ENCODE peak calls at places on chromosomes 2 and 18, in six cellular contexts. F is keratinocyte, N is PC-3, S is adrenal gland, V is Peyer's patch, O is Panc1. A is an unnamed sample.

GRCh38 chr2:70190086-70190412 is 770 bp downstream of the C2orf42 start:
- DNase-seq in N (no peak), O (no peak), F (no peak), S (peak; percentile 35), V (peak; percentile 36), A (no peak)

GRCh38 chr2:101967826-101968498 is 23.8 kb upstream of the IL1R2 start:
- DNase-seq in V (no peak), F (no peak), O (no peak), N (peak; percentile 41), S (no peak), A (peak; percentile 39)

GRCh38 chr2:150981826-150982225 is 279.8 kb downstream of the RBM43 start:
- DNase-seq in S (no peak), O (no peak), F (no peak), V (no peak), N (no peak), A (no peak)

GRCh38 chr18:60019463-60019840 is 119.7 kb downstream of the PMAIP1 start:
- DNase-seq in S (no peak), V (no peak), F (peak; percentile 38), O (no peak), N (peak; percentile 94), A (no peak)

GRCh38 chr2:103174711-103175110 is 412.9 kb downstream of the TMEM182 start:
- DNase-seq in F (no peak), N (peak; percentile 37), S (no peak), O (no peak), V (no peak), A (no peak)

GRCh38 chr2:43276517-43276931 is 50.1 kb upstream of the ZFP36L2 start:
- DNase-seq in O (no peak), S (no peak), N (peak; percentile 13), F (no peak), V (no peak), A (no peak)

GRCh38 chr2:96985181-96985580 is 1.2 kb downstream of the FAM178B start:
- DNase-seq in V (no peak), O (no peak), F (no peak), S (no peak), N (no peak), A (no peak)

GRCh38 chr2:133892352-133892913 is 324.2 kb upstream of the NCKAP5 start:
- DNase-seq in V (no peak), F (no peak), S (no peak), N (no peak), O (no peak), A (no peak)

GRCh38 chr2:118807668-118808428 is 39.6 kb downstream of the EN1 start:
- DNase-seq in V (no peak), F (no peak), N (no peak), S (no peak), O (no peak), A (no peak)

GRCh38 chr2:129058981-129059380 is 740.3 kb upstream of the HS6ST1 start:
- DNase-seq in N (no peak), S (no peak), O (no peak), F (no peak), V (no peak), A (no peak)

GRCh38 chr18:37709740-37710139 is 144.1 kb upstream of the CELF4 start:
- DNase-seq in N (no peak), S (no peak), V (no peak), O (no peak), F (no peak), A (no peak)

GRCh38 chr2:20231632-20232031 is 6.7 kb upstream of the SDC1 start:
- DNase-seq in O (peak; percentile 96), N (peak; percentile 99), S (no peak), V (no peak), F (peak; percentile 100), A (peak; percentile 63)

GRCh38 chr18:58373486-58373885 is 255.4 kb downstream of the ALPK2 start:
- DNase-seq in S (no peak), F (no peak), O (no peak), N (no peak), V (no peak), A (no peak)

GRCh38 chr2:239253264-239253663 is 147.6 kb downstream of the HDAC4 start:
- DNase-seq in N (no peak), S (no peak), F (no peak), V (no peak), O (no peak), A (no peak)

GRCh38 chr2:197647961-197648690 is 27.3 kb downstream of the RFTN2 start:
- DNase-seq in F (no peak), O (no peak), S (no peak), N (no peak), V (no peak), A (no peak)

GRCh38 chr18:77223221-77223639 is 26.4 kb upstream of the GALR1 start:
- DNase-seq in N (peak; percentile 50), O (no peak), S (no peak), V (no peak), F (no peak), A (no peak)

GRCh38 chr18:24366328-24366727 is 31.3 kb downstream of the OSBPL1A start:
- DNase-seq in O (no peak), S (no peak), N (no peak), V (no peak), F (no peak), A (no peak)

GRCh38 chr2:160014227-160014626 is 48.2 kb downstream of the PLA2R1 start:
- DNase-seq in V (no peak), N (no peak), S (no peak), O (no peak), F (no peak), A (no peak)

GRCh38 chr2:237361194-237361986 is 52.6 kb downstream of the COL6A3 start:
- DNase-seq in S (no peak), O (no peak), F (no peak), V (no peak), N (no peak), A (no peak)

GRCh38 chr18:23588836-23589560 is 2.7 kb upstream of the NPC1 start:
- DNase-seq in N (peak; percentile 11), F (no peak), O (no peak), V (no peak), S (no peak), A (no peak)

DNA sequence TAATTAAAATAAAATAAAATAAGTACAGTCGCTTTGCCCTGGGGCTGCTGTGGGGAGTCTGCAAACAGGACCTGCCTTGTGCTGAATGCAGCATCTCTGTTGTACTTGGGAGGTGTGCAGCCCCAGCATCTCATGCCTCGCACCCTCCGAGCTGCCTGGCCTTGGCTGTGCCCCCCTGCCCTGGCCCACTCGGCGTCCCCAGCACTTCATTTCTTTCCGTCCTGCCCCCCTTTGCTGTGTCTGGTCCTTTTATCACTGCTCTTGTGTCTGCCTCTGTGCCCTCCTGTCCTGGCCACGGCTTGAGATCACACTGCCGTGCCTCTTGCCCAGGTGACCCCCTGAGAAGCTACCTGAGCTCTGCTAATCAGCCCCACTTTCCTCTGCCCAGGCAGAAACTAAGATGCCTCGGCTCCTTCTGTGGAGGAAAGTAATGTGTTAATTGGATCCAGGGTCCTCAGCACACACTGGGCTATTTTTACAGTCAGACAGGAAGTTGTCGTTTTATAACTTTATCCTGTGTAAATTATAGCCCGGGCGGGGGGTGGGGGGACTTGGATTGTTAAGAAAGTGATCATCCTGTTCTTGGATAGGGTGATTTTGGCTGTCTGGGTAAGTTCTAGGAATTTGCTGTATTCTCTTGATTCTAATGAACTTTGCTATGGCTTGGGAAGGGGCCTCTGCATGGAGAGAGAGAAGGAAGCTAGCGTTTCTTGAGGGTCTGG is 69.4 kb downstream of the AGAP1 start:
- DNase-seq in F (no peak), V (no peak), O (no peak), N (no peak), S (no peak), A (no peak)
- H3K27ac ChIP-seq in F (no peak overlapping the region), V (no peak overlapping the region), O (no peak overlapping the region), N (no peak overlapping the region), S (no peak overlapping the region), A (no peak overlapping the region)

GRCh38 chr2:120376101-120376500 is 30.2 kb downstream of the INHBB start:
- DNase-seq in N (no peak), S (no peak), F (no peak), O (no peak), V (no peak), A (no peak)
- H3K27me3 ChIP-seq in N (no peaks in the 10 kb centered on the region), S (no peaks in the 10 kb centered on the region), F (peaks cover 6% of the 10 kb centered on the region), O (no peaks in the 10 kb centered on the region), V (no peaks in the 10 kb centered on the region), A (no peaks in the 10 kb centered on the region)

GRCh38 chr2:127063701-127064590 is 43.0 kb downstream of the BIN1 start:
- DNase-seq in S (no peak), V (no peak), N (no peak), O (no peak), F (no peak), A (no peak)
- H3K27ac ChIP-seq in S (no peak overlapping the region), V (peak overlapping the region; percentile 49), N (peak overlapping the region; percentile 74), O (peak overlapping the region; percentile 88), F (peak overlapping the region; percentile 85), A (no peak overlapping the region)

GRCh38 chr2:116141891-116142474 is 1672.5 kb upstream of the DDX18 start:
- DNase-seq in S (no peak), V (no peak), F (no peak), O (no peak), N (no peak), A (no peak)
- H3K27me3 ChIP-seq in S (no peaks in the 10 kb centered on the region), V (no peaks in the 10 kb centered on the region), F (no peaks in the 10 kb centered on the region), O (no peaks in the 10 kb centered on the region), N (no peaks in the 10 kb centered on the region), A (no peaks in the 10 kb centered on the region)

DNA sequence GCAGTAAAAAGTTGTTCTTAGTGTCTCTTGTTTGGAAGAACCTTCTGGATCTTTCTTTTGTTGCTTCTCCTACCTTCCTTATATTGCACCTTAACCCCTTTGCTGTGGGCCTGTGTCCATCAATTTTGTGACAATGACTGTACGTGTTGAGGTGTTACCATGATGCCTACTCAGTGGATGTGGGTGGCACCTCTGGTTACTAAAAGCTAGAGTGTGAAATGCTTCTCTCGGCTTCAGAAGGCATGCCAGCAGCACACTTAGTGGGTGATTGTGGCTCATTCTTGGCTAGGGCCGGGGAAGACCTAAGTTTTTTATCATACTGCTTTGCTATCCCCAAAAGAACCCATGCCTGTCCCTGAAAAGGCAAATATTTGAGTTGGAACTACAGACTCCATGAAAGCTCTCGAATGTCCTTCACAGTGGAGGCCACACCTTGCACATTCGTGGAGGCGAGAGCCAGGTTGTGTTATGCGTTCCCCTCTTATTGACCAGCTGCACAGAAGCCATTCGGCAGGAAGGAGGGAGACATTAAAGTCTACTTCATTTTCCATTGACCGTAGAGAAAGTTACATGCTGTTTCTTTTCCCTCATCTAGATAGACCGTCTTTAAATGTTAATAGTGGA is 513.2 kb upstream of the RAB12 start:
- DNase-seq in S (no peak), O (no peak), F (no peak), V (no peak), N (no peak), A (no peak)
- H3K27ac ChIP-seq in S (no peak overlapping the region), O (no peak overlapping the region), F (no peak overlapping the region), V (no peak overlapping the region), N (no peak overlapping the region), A (no peak overlapping the region)

GRCh38 chr2:45674035-45674791 is 22.7 kb downstream of the PRKCE start:
- DNase-seq in O (no peak), N (peak; percentile 16), F (no peak), S (no peak), V (no peak), A (no peak)
- H3K27me3 ChIP-seq in O (no peaks in the 10 kb centered on the region), N (no peaks in the 10 kb centered on the region), F (no peaks in the 10 kb centered on the region), S (no peaks in the 10 kb centered on the region), V (no peaks in the 10 kb centered on the region), A (no peaks in the 10 kb centered on the region)

GRCh38 chr2:85549826-85550225 is 10.9 kb downstream of the MAT2A start:
- DNase-seq in F (no peak), N (peak; percentile 71), O (no peak), S (no peak), V (no peak), A (no peak)
- H3K27ac ChIP-seq in F (no peak overlapping the region), N (peak overlapping the region; percentile 41), O (peak overlapping the region; percentile 100), S (no peak overlapping the region), V (no peak overlapping the region), A (peak overlapping the region; percentile 13)